ENCODE peak calls at places on chromosomes 6 and 20, in four cellular contexts. One of them, this sample, is unnamed. For H3K79me1, the result is how much of the 10 kb centered on the place peaks cover.

GRCh38 chr6:169677096-169677495 is 24.7 kb downstream of the WDR27 start:
- DNase-seq in mesendoderm: no peak
- DNase-seq in H1: no peak
- DNase-seq in IMR-90: peak
- DNase-seq in this sample: no peak

GRCh38 chr6:39416728-39417127 is 94.2 kb upstream of the KCNK16 start:
- DNase-seq in H1: peak
- DNase-seq in mesendoderm: peak
- DNase-seq in IMR-90: peak
- DNase-seq in this sample: peak

GRCh38 chr6:110934499-110934898 is 24.0 kb upstream of the GTF3C6 start:
- DNase-seq in IMR-90: no peak
- DNase-seq in H1: no peak
- DNase-seq in mesendoderm: no peak
- DNase-seq in this sample: no peak

GRCh38 chr6:77341058-77341986 is 122.0 kb downstream of the HTR1B start:
- DNase-seq in H1: no peak
- DNase-seq in mesendoderm: no peak
- DNase-seq in IMR-90: no peak
- DNase-seq in this sample: no peak

GRCh38 chr6:25062070-25062811 is 126.5 kb upstream of the RIPOR2 start:
- DNase-seq in H1: no peak
- DNase-seq in IMR-90: no peak
- DNase-seq in mesendoderm: peak
- DNase-seq in this sample: no peak

GRCh38 chr20:50029697-50030428 is 47.1 kb downstream of the SNAI1 start:
- DNase-seq in mesendoderm: no peak
- DNase-seq in IMR-90: peak
- DNase-seq in H1: no peak
- DNase-seq in this sample: no peak

GRCh38 chr20:6660441-6660840 is 107.0 kb upstream of the BMP2 start:
- DNase-seq in H1: no peak
- DNase-seq in mesendoderm: peak
- DNase-seq in IMR-90: no peak
- DNase-seq in this sample: no peak

GRCh38 chr6:87465041-87465440 is 7.7 kb upstream of the SLC35A1 start:
- DNase-seq in mesendoderm: no peak
- DNase-seq in IMR-90: no peak
- DNase-seq in H1: no peak
- DNase-seq in this sample: no peak

GRCh38 chr6:36677753-36678487 is 594 bp upstream of the CDKN1A start:
- DNase-seq in H1: no peak
- DNase-seq in IMR-90: no peak
- DNase-seq in mesendoderm: no peak
- DNase-seq in this sample: no peak

GRCh38 chr6:126285871-126286270 is 54.0 kb upstream of the CENPW start:
- DNase-seq in mesendoderm: no peak
- DNase-seq in H1: no peak
- DNase-seq in IMR-90: no peak
- DNase-seq in this sample: no peak

GRCh38 chr6:157143171-157143884 is 180.0 kb downstream of the TMEM242 start:
- DNase-seq in IMR-90: peak
- DNase-seq in mesendoderm: no peak
- DNase-seq in H1: no peak
- DNase-seq in this sample: no peak

GRCh38 chr6:117906454-117906904 is 585 bp upstream of the SLC35F1 start:
- DNase-seq in H1: no peak
- DNase-seq in mesendoderm: no peak
- DNase-seq in IMR-90: no peak
- DNase-seq in this sample: no peak

GRCh38 chr6:70411948-70412796 is 1.1 kb upstream of the FAM135A start:
- DNase-seq in mesendoderm: no peak
- DNase-seq in IMR-90: no peak
- DNase-seq in H1: no peak
- DNase-seq in this sample: no peak

GRCh38 chr6:3398165-3398562 is 58.7 kb downstream of the SLC22A23 start:
- DNase-seq in H1: no peak
- DNase-seq in IMR-90: no peak
- DNase-seq in mesendoderm: no peak
- DNase-seq in this sample: no peak

GRCh38 chr6:82612475-82612874 is 248.9 kb downstream of the TPBG start:
- DNase-seq in mesendoderm: peak
- DNase-seq in H1: no peak
- DNase-seq in IMR-90: no peak
- DNase-seq in this sample: no peak

GRCh38 chr6:30590509-30590908 is 19.3 kb downstream of the ABCF1 start:
- DNase-seq in IMR-90: no peak
- DNase-seq in mesendoderm: no peak
- DNase-seq in H1: no peak
- DNase-seq in this sample: no peak
- H2BK120ac ChIP-seq in IMR-90: no peak
- H2BK120ac ChIP-seq in mesendoderm: no peak
- H2BK120ac ChIP-seq in H1: no peak
- H2BK120ac ChIP-seq in this sample: no peak

DNA sequence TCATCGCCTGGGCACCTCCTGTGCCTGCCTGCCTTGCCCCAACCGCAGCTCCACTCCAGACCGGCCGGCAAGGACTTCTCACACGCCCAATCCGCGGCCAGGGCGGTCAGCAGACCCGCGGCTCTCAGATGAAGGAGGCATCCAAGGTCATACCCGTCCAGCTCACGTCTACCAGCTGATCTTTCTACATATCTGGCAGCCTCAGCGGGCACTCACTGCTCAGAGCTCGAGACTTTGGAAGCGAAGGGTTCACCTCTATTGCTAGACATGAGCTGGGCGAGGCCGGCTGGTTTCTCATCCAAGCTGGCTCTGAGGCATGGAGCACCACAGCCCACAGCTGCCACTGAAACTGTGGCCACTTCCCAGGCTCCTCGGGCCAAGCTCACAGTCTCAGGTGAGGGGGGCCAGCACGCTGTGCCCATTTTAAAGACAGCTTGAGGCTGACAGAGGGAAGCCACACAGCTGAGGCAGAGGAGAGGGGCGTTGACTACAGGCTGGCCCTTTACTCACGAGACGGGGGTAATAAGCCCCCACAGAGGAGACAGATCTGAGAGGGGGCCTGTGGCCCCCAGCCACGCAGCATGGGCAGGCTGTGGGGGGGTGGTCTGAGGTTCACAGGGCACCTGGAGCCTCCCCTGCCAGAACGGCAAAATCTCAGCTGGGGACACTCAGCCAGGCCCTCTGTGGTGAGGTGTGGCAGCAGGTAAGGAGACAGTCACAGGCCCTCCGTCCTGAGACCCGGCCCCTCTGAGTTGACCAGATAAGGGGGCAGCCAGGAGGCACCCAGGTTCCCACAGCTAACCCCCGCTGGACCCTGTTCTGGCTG is 2.0 kb downstream of the LAMA5 start:
- DNase-seq in mesendoderm: no peak
- DNase-seq in H1: no peak
- DNase-seq in IMR-90: no peak
- DNase-seq in this sample: peak
- H3K79me1 ChIP-seq in mesendoderm: under half
- H3K79me1 ChIP-seq in H1: under half
- H3K79me1 ChIP-seq in IMR-90: under half
- H3K79me1 ChIP-seq in this sample: under half

DNA sequence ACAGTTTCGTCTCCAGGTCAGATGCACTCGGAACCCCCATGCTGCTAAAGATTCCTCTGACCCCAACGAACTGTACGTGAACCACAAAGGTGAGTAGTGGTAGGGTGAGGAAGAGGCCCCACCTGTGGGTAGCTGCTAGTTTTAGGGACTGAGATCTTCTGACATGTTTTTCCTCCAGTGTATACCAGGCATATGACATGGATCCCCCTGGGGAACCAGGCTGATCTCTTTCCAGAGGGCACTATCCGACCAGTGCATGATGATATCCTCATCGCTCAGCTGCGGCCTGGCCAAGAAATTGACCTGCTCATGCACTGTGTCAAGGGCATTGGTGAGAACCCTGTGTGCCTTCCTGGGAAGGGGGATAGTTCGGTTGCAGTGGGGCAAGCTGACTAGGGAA is 3.2 kb downstream of the POLR1C start:
- DNase-seq in mesendoderm: no peak
- DNase-seq in H1: no peak
- DNase-seq in IMR-90: no peak
- DNase-seq in this sample: no peak
- H4K5ac ChIP-seq in mesendoderm: no peak
- H4K5ac ChIP-seq in H1: no peak
- H4K5ac ChIP-seq in IMR-90: no peak
- H4K5ac ChIP-seq in this sample: no peak

GRCh38 chr6:7640607-7641577 is 50.9 kb downstream of the SNRNP48 start:
- DNase-seq in H1: no peak
- DNase-seq in IMR-90: peak
- DNase-seq in mesendoderm: peak
- DNase-seq in this sample: no peak
- H2BK120ac ChIP-seq in H1: no peak
- H2BK120ac ChIP-seq in IMR-90: peak
- H2BK120ac ChIP-seq in mesendoderm: no peak
- H2BK120ac ChIP-seq in this sample: no peak

This sample was measured in H9.